ENCODE peak calls at places on chromosomes 1 and 21, in four cellular contexts. M, Y, E and H are unnamed samples.

GRCh38 chr1:39427369-39427768 is 64.1 kb upstream of the BMP8A start:
- DNase-seq in E (no peak), M (no peak), Y (no peak), H (no peak)

GRCh38 chr1:14800500-14801069 is 202.1 kb downstream of the KAZN start:
- DNase-seq in E (no peak), M (no peak), Y (no peak), H (no peak)

GRCh38 chr21:34730194-34730593 is 61.4 kb downstream of the CLIC6 start:
- DNase-seq in E (no peak), Y (no peak), M (no peak), H (no peak)

GRCh38 chr1:30535595-30536325 is 187.6 kb downstream of the MATN1 start:
- DNase-seq in E (no peak), Y (no peak), M (no peak), H (no peak)

GRCh38 chr1:158121604-158122254 is 59.0 kb upstream of the CD1D start:
- DNase-seq in Y (peak), E (no peak), M (peak), H (peak)

GRCh38 chr1:208807446-208808117 is 563.4 kb upstream of the PLXNA2 start:
- DNase-seq in Y (peak), M (no peak), E (no peak), H (peak)

GRCh38 chr1:64172458-64172983 is 30.9 kb upstream of the UBE2U start:
- DNase-seq in E (no peak), M (no peak), Y (peak), H (no peak)

GRCh38 chr1:112983540-112984131 is 27.6 kb upstream of the SLC16A1 start:
- DNase-seq in E (no peak), Y (no peak), M (no peak), H (no peak)

GRCh38 chr1:234597894-234598293 is 12.1 kb downstream of the IRF2BP2 start:
- DNase-seq in E (peak), M (peak), Y (peak), H (peak)

GRCh38 chr1:192974701-192975100 is 84.5 kb downstream of the UCHL5 start:
- DNase-seq in M (no peak), E (no peak), Y (peak), H (peak)